ENCODE peak calls at places on chromosomes 16 and 17, in seven cellular contexts. U is A549; I is stimulated activated CD4-positive, alpha-beta T cell treated with anti-CD3 and anti-CD28 coated beads, Interleukin-1b, Interleukin-23, amount 100 ng/mL, for 24 hours; G is activated T-helper 1 cell treated with anti-CD3 and anti-CD28 coated beads, Interleukin-2, amount 50 U/mL, for 16 hours; B is CD4-positive, alpha-beta T cell; W is D341Med; Y is NCI-H187. X is an unnamed sample.

GRCh38 chr16:51822471-51822870 is 671.4 kb upstream of the SALL1 start:
- DNase-seq in W (no peak), B (no peak), G (no peak), I (no peak), Y (no peak), U (no peak), X (no peak)

GRCh38 chr16:11251525-11252481 is 4.2 kb downstream of the SOCS1 start:
- DNase-seq in G (peak; percentile 64), I (no peak), B (peak; percentile 78), Y (no peak), U (no peak), W (no peak), X (no peak)

GRCh38 chr16:67305216-67306071 is 21.1 kb downstream of the KCTD19 start:
- DNase-seq in Y (no peak), G (no peak), U (no peak), B (no peak), W (peak; percentile 15), I (no peak), X (no peak)

GRCh38 chr16:9366048-9366969 is 274.9 kb downstream of the HAPSTR1 start:
- DNase-seq in Y (no peak), B (no peak), U (no peak), G (no peak), I (no peak), W (no peak), X (no peak)

GRCh38 chr16:89983550-89983949 is 35.0 kb downstream of the DEF8 start:
- DNase-seq in U (no peak), Y (no peak), B (no peak), G (no peak), I (no peak), W (no peak), X (no peak)

GRCh38 chr17:48590603-48591161 is 641 bp upstream of the HOXB3 start:
- DNase-seq in W (no peak), U (no peak), G (no peak), Y (no peak), B (no peak), I (no peak), X (no peak)

GRCh38 chr17:27241346-27241946 is 52.5 kb upstream of the WSB1 start:
- DNase-seq in W (no peak), G (no peak), B (no peak), I (no peak), Y (no peak), U (peak; percentile 20), X (no peak)

GRCh38 chr17:59365383-59365981 is 34.0 kb downstream of the YPEL2 start:
- DNase-seq in W (no peak), B (peak; percentile 18), U (no peak), G (no peak), Y (peak; percentile 55), I (no peak), X (no peak)

GRCh38 chr16:2473999-2474876 is 689 bp upstream of the TBC1D24 start:
- DNase-seq in G (peak; percentile 40), U (peak; percentile 56), I (no peak), W (peak; percentile 61), Y (no peak), B (peak; percentile 43), X (peak; percentile 53)